ENCODE peak calls at places on chromosomes 11 and 22, in five cellular contexts. I, V, H, T and R are unnamed samples.

GRCh38 chr22:46909237-46910030 is 147.0 kb downstream of the TBC1D22A start:
- DNase-seq in I (no peak), V (no peak), H (no peak), T (no peak), R (no peak)

GRCh38 chr11:120098503-120099054 is 39.3 kb downstream of the TRIM29 start:
- DNase-seq in H (no peak), T (no peak), I (peak), V (no peak), R (no peak)

GRCh38 chr22:32511776-32512175 is 37.2 kb downstream of the FBXO7 start:
- DNase-seq in H (no peak), V (no peak), I (no peak), T (no peak), R (no peak)

GRCh38 chr11:22800482-22800881 is 29.1 kb downstream of the SVIP start:
- DNase-seq in I (no peak), T (no peak), V (no peak), H (no peak), R (no peak)

GRCh38 chr11:57316017-57316416 is 8.7 kb downstream of the TNKS1BP1 start:
- DNase-seq in T (no peak), V (no peak), I (peak), H (no peak), R (no peak)

GRCh38 chr11:87347441-87347840 is 309.7 kb downstream of the TMEM135 start:
- DNase-seq in I (no peak), V (no peak), T (no peak), H (no peak), R (no peak)

GRCh38 chr11:2869561-2870427 is 15.8 kb downstream of the CDKN1C start:
- DNase-seq in T (no peak), H (no peak), V (peak), I (no peak), R (no peak)

GRCh38 chr11:45543808-45544422 is 121.5 kb downstream of the CHST1 start:
- DNase-seq in H (no peak), T (no peak), V (peak), I (no peak), R (no peak)

GRCh38 chr11:101003468-101003867 is 126.1 kb downstream of the PGR start:
- DNase-seq in H (no peak), T (no peak), V (no peak), I (no peak), R (no peak)

GRCh38 chr11:68338041-68338800 is 25.8 kb downstream of the LRP5 start:
- DNase-seq in H (peak), V (no peak), T (no peak), I (no peak), R (no peak)

GRCh38 chr11:96311120-96311568 is 31.9 kb downstream of the MAML2 start:
- DNase-seq in T (no peak), H (no peak), V (no peak), I (no peak), R (no peak)

GRCh38 chr22:38953577-38954413 is 3.6 kb upstream of the APOBEC3A start:
- DNase-seq in T (no peak), I (peak), H (no peak), V (no peak), R (peak)

GRCh38 chr22:17159504-17159951 is 451 bp upstream of the HDHD5 start:
- DNase-seq in H (no peak), V (peak), I (no peak), T (peak), R (peak)

GRCh38 chr22:17436382-17436951 is 67.2 kb downstream of the CECR2 start:
- DNase-seq in H (no peak), V (peak), T (no peak), I (no peak), R (no peak)

DNA sequence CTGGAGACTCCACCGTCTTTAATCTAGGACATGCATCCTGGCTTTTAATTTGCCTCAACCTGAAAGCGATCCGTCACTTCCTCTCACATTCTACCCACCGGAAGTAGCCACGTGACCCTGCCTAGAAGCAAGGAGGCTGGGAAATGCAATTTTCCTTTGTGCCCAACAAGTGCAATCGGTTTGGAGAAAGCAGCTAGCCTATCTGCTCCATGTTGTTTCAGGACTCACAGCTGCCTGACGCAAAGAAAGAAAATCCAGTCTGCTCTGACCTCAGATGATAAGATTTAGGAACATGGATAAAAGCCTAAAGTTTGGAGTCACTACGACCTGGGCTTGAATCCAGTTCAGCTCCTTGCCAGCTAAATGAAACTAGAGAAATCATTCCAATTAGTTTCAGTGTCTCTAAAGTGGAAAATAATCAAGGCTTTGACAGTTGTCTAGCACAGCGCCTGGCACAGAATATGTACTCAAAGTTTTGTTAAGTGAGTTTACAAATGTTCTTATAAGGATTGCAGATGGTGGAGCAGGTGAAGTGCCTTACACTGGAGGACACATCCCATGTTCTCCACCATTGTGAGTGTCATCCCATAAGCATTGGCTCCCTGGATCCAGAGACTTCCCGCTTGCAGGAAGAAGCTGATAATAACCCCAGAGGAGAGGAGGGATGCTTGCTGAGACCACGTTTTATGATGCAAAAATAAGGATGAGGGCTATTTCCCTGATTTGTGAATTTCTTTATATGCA is 553.7 kb downstream of the MN1 start:
- DNase-seq in V (no peak), I (no peak), H (peak), T (no peak), R (no peak)
- H3K27ac ChIP-seq in V (no peak), I (no peak), H (peak), T (peak), R (peak)

DNA sequence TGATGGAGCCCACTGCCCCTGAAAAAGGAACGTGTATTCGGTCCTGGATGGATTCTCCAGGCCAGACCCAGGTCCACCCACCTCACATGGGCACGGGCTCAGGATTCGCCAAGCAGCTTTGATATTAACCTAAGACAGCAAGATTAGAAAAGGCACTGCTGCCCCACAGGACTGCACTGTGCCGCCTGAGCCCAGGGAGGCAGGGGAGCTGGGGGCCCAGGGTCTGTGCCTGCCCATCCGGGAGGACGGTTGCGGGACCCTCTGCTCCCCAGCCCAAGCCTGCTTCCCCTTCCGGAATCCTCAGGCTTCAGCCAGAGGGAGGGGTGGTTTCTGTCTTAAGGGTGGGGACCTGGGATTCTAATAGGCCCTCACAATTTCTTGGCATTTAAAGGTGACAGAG is 13.5 kb upstream of the VSIG10L2 start:
- DNase-seq in V (no peak), H (no peak), I (no peak), T (no peak), R (no peak)
- H3K27ac ChIP-seq in V (no peak), H (peak), I (no peak), T (no peak), R (no peak)

GRCh38 chr11:84130646-84131427 is 844.7 kb upstream of the CCDC90B start:
- DNase-seq in V (no peak), T (no peak), I (no peak), H (no peak), R (no peak)
- H3K27ac ChIP-seq in V (no peak), T (no peak), I (no peak), H (no peak), R (no peak)

GRCh38 chr11:63909621-63910506 is 7.1 kb downstream of the RCOR2 start:
- DNase-seq in V (peak), T (no peak), H (peak), I (no peak), R (no peak)
- H3K27ac ChIP-seq in V (peak), T (peak), H (peak), I (no peak), R (peak)

DNA sequence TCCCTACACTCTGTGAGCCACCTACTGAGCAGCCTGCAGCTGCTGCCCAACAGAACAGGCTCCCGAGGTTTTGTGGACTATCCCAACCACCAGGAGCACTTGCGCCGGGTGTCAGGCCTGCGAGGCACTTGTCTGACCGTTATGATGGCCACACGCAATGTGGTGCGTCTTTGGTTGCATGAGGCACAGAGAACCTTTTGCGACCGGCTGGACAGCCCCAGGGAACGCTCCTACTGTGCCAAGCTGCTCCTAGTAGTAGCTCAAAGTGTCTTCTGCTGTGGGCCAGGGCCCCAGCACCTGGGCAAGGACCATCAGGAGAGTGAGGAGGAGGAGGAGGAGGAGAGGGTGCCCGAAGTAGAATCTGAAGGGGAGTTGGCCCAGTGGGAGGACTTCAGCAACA is 46.4 kb downstream of the RRP8 start:
- DNase-seq in H (no peak), V (no peak), T (no peak), I (peak), R (no peak)
- H3K27ac ChIP-seq in H (no peak), V (no peak), T (no peak), I (no peak), R (no peak)

DNA sequence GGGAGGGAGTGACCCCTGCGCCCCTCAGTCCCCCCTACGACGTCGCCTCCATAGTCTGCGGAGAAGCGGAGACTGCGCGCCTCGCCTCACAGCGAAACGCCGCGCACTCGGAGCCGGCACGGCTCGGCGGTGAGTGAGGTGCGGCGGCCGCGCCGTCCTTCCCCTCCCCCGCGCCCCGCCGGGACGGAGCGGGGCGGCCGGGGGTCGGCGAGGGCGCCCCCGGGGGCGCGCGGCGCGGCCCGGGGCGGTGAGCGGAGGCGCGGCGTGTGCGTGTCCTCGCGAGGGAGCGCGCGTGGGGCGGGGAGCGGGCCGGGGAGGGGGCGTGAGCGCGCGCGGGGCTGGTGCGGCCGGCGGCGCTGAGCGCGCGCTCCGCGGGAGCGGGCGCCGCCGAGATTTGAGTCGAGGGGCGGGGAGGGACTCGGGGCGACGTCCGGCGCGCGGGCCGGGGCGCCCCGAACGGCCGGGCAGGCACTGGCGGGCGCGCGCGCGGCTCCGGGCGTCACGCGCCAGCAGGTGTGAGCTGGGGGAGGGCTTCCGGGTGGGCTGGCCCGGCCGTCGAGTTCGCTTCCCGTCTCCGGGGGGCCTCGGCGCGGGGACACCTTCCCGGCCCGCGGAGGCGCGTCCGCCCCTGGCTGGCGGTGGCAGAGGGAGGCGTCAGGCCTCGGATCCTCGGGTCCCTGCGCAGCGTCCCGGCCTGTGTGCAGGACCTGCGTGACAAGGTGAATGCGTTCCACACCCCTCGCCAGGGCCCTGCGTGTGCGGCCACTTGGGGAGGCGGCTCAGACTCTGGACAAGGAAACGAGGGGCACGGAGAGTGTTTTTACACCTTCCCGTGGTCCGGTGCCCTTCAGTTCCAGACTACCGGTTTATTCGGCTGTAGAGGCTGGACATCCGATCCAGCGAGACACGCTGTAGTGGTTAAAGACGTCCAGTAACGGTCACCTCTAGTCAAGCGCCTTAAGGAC is 50.4 kb downstream of the FAM83F start:
- DNase-seq in H (peak), I (peak), V (peak), T (peak), R (peak)
- H3K27ac ChIP-seq in H (peak), I (peak), V (peak), T (peak), R (peak)

DNA sequence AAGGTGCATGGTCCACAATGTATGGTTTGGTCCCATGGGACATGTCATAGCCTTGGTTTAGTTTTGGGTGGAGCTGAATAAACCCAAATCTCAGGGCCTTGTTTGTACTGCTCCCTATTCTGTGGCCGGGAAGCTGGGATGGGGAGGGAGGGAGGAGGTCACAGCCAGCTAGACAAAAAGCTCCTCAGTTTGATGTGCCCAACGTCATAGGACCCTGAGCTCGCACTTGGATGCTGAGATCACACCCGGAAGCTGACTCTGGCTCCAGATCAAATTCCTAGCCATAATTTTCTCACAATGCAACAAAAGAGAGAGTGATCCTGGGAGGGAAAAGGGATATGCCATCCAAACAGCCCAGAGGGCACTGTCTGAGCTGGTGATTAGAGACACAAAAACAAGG is 1.5 kb downstream of the HSPB2 start:
- DNase-seq in V (no peak), H (peak), I (no peak), T (no peak), R (peak)
- H3K27ac ChIP-seq in V (no peak), H (peak), I (peak), T (peak), R (peak)

DNA sequence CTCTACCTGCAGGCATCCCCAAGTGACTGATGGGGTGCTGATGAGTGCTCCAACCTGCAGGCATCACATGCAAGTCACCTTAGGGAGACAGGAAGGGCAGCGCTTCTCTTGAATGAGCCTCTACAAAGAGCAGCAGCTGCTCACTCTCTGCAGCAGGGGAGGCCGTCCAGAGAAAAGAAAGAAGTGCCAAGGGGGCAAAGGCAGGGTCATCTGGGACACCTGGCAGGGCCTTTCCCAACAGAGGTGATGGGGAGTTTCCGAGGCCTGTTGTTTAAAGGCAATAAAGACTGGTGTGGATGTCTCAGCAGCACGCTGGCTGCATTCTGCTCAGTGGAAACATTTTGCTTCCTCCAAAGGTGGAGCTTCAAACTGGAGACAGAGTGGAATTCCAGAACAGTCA is 113.7 kb downstream of the ETS1 start:
- DNase-seq in I (no peak), V (no peak), T (no peak), H (no peak), R (no peak)
- H3K27ac ChIP-seq in I (peak), V (no peak), T (peak), H (no peak), R (peak)

GRCh38 chr11:69445131-69445470 is 36.4 kb upstream of the LINC01488 start:
- DNase-seq in T (no peak), I (peak), V (no peak), H (no peak), R (no peak)

GRCh38 chr11:69443968-69444364 is 37.5 kb upstream of the LINC01488 start:
- DNase-seq in V (no peak), H (no peak), T (no peak), I (peak), R (no peak)

GRCh38 chr11:69446108-69446507 is 35.4 kb upstream of the LINC01488 start:
- DNase-seq in T (no peak), I (peak), V (no peak), H (no peak), R (no peak)

GRCh38 chr11:69443138-69443967 is 38.1 kb upstream of the LINC01488 start:
- DNase-seq in H (peak), V (peak), I (peak), T (peak), R (peak)

DNA sequence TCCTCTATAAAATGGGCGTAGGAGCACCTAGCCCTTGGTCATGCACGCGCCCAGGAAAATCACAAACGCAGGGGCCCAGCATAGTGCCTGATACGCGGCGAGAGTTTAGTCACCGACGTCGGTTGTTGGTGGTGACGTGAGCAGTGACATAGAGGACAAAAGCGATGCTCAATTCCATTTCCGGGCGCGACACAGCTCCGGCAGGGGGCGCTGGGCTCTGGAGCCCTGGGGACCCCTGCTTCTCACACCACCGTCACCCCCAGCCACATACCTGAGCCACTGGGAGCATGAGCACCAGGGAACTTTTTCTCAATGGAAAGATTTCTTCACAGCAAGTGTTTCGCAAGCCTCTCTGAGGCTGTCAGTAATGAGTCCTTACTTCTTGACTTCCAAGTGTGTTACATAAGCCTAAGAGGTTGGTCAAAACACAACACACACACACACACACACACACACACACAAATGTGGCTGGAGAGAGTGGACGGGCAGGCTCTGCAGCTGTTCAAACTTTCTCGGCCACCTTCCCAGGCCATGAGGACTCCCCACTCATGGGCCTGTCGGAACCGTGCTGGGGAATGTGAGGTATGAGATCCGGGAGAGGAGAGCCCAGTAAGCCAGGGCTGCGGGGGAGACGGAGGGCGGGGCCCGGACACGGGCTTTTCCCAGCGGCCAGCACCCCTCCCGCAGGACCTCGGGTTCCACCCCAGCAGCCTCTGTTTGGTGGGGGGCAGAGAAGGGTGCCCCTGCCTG is 36.9 kb upstream of the LINC01488 start:
- DNase-seq in T (peak), V (peak), I (peak), H (peak), R (peak)
- H3K27ac ChIP-seq in T (peak), V (no peak), I (peak), H (peak), R (peak)